ENCODE peak calls at places on chromosomes 5 and 9, in four cellular contexts. I, B, S and L are unnamed samples.

GRCh38 chr9:12785251-12785880 is 10.5 kb downstream of the LURAP1L start:
- DNase-seq in I (peak), B (peak), S (no peak), L (no peak)

GRCh38 chr5:10140195-10140973 is 109.3 kb downstream of the ATPSCKMT start:
- DNase-seq in I (no peak), B (no peak), S (no peak), L (peak)

GRCh38 chr5:79582186-79582585 is 30.1 kb upstream of the TENT2 start:
- DNase-seq in I (no peak), B (no peak), S (no peak), L (no peak)

GRCh38 chr5:83559141-83559785 is 87.7 kb downstream of the VCAN start:
- DNase-seq in I (no peak), B (peak), S (no peak), L (no peak)

GRCh38 chr5:59758566-59758965 is 135.0 kb downstream of the PDE4D start:
- DNase-seq in I (no peak), B (no peak), S (no peak), L (no peak)

GRCh38 chr9:91162784-91163440 is 198.8 kb downstream of the AUH start:
- DNase-seq in I (peak), B (peak), S (no peak), L (peak)

GRCh38 chr5:60257852-60258251 is 364.3 kb upstream of the PDE4D start:
- DNase-seq in I (no peak), B (no peak), S (no peak), L (no peak)

GRCh38 chr9:93012998-93013855 is 45.3 kb upstream of the SUSD3 start:
- DNase-seq in I (no peak), B (no peak), S (no peak), L (no peak)

GRCh38 chr9:135139366-135139965 is 52.0 kb downstream of the OLFM1 start:
- DNase-seq in I (no peak), B (no peak), S (no peak), L (no peak)

GRCh38 chr9:17907780-17908513 is 329.1 kb downstream of the SH3GL2 start:
- DNase-seq in I (peak), B (no peak), S (no peak), L (no peak)

GRCh38 chr5:163504091-163504931 is 1.1 kb upstream of the MAT2B start:
- DNase-seq in I (peak), B (peak), S (no peak), L (peak)

GRCh38 chr5:538271-538771 is 14.1 kb upstream of the SLC9A3 start:
- DNase-seq in I (no peak), B (no peak), S (no peak), L (no peak)

GRCh38 chr9:806285-807156 is 35.0 kb upstream of the DMRT1 start:
- DNase-seq in I (no peak), B (peak), S (no peak), L (peak)

GRCh38 chr5:74127377-74128338 is 501.7 kb downstream of the ARHGEF28 start:
- DNase-seq in I (no peak), B (peak), S (no peak), L (peak)

GRCh38 chr5:76483433-76483832 is 80.3 kb downstream of the IQGAP2 start:
- DNase-seq in I (no peak), B (no peak), S (no peak), L (no peak)
- TF ChIP-seq CTCF in I (no peak), B (no peak), S (no peak), L (no peak)

GRCh38 chr5:132667761-132668705 is 5.8 kb upstream of the IL4 start:
- DNase-seq in I (no peak), B (no peak), S (no peak), L (no peak)

GRCh38 chr5:132670218-132670617 is 3.6 kb upstream of the IL4 start:
- DNase-seq in I (no peak), B (no peak), S (no peak), L (no peak)

GRCh38 chr5:132671000-132671399 is 2.8 kb upstream of the IL4 start:
- DNase-seq in I (no peak), B (no peak), S (no peak), L (no peak)

GRCh38 chr5:132668706-132669454 is 4.9 kb upstream of the IL4 start:
- DNase-seq in I (no peak), B (no peak), S (no peak), L (no peak)

DNA sequence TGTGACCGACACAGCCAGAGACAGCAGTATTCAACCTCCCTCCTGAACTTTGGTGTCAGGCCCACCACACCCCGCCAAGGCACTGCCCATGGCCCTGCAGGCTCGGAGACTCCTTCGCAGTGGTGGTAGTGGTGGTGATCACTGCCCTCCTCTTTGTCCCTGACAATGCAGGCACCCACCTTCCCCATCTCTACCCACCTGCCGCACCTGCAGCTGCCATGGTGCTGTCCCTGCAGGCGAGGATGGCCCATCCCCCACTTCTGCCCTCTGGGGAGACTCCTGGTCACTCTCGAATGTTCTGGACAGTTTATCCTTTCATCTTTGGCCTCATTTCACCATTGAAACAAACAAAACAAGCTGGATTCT is 4.4 kb upstream of the IL4 start:
- DNase-seq in I (no peak), B (no peak), S (no peak), L (no peak)
- H3K4me3 ChIP-seq in I (no peak), B (no peak), S (no peak), L (no peak)

DNA sequence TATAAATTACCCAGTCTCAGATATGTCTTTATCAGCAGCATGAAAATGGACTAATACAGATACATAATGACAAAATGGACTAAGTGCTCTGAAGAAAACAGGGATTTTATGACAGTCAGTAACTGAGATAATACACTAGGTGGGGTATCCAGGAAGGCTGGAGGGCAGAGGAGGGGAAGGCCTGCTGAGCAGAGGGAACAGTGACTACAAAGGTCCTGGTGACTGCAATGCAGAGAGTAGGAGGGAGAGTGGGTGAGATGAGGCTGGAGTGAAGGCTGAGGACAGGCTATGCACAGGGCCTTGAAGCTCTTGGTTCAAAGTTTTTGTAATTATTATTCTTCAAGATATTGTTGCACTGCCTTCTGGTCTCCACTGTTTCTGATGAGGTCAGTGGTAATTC is 4.9 kb downstream of the ACOT12 start:
- DNase-seq in I (no peak), B (no peak), S (no peak), L (no peak)
- TF ChIP-seq CTCF in I (no peak), B (no peak), S (no peak), L (no peak)

GRCh38 chr5:90162324-90162723 is 247.2 kb downstream of the CETN3 start:
- DNase-seq in I (no peak), B (no peak), S (no peak), L (no peak)
- H3K4me3 ChIP-seq in I (no peak), B (no peak), S (no peak), L (no peak)

GRCh38 chr5:108925073-108925472 is 177.4 kb downstream of the FER start:
- DNase-seq in I (no peak), B (no peak), S (no peak), L (no peak)

GRCh38 chr5:108930107-108930506 is 182.4 kb downstream of the FER start:
- DNase-seq in I (no peak), B (no peak), S (no peak), L (no peak)

GRCh38 chr5:108919591-108920326 is 172.1 kb downstream of the FER start:
- DNase-seq in I (no peak), B (no peak), S (no peak), L (no peak)

GRCh38 chr5:108924457-108924961 is 176.8 kb downstream of the FER start:
- DNase-seq in I (no peak), B (no peak), S (no peak), L (no peak)
- TF ChIP-seq CTCF in I (no peak), B (no peak), S (no peak), L (no peak)

GRCh38 chr5:61732376-61732775 is 400.3 kb downstream of the ZSWIM6 start:
- DNase-seq in I (no peak), B (peak), S (no peak), L (no peak)
- H3K4me3 ChIP-seq in I (no peak), B (no peak), S (no peak), L (no peak)

GRCh38 chr9:32622948-32623347 is 12.5 kb downstream of the TAF1L start:
- DNase-seq in I (no peak), B (no peak), S (no peak), L (no peak)
- TF ChIP-seq CTCF in I (no peak), B (no peak), S (no peak), L (no peak)

DNA sequence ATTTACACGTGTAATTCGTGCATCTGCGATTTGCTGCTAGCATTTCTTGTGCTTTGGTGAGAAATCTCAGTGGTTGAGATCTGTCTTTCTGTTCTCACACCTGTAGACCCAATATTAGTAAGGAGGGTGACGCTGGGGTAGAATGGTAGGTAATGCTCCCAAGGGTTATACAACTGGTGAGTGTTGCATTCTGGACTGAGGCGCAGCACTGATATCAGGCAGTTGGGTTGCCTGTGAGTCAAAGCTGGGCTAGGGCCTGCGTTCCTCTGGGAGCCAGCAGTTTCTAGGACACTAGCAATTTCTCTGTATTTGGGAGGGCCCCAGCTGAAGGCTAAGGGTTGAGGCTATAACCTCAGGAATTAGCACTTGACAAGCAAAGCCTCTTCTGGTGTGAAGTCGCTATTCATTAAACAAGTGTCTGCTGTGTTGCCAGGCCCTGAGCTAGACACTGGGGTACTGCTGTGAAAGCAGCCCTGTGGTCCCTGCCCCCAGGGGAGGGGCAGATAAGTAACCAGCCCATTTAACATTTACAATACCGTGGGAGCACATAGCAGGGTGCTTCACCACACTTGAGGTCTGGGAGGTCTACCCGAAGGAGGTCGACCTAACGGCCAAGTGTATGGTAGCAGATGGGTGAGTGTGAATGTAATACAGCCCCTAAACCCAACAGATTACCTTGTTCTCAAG is 28.7 kb downstream of the LARP1 start:
- DNase-seq in I (no peak), B (peak), S (no peak), L (peak)
- H3K4me3 ChIP-seq in I (no peak), B (no peak), S (no peak), L (no peak)

DNA sequence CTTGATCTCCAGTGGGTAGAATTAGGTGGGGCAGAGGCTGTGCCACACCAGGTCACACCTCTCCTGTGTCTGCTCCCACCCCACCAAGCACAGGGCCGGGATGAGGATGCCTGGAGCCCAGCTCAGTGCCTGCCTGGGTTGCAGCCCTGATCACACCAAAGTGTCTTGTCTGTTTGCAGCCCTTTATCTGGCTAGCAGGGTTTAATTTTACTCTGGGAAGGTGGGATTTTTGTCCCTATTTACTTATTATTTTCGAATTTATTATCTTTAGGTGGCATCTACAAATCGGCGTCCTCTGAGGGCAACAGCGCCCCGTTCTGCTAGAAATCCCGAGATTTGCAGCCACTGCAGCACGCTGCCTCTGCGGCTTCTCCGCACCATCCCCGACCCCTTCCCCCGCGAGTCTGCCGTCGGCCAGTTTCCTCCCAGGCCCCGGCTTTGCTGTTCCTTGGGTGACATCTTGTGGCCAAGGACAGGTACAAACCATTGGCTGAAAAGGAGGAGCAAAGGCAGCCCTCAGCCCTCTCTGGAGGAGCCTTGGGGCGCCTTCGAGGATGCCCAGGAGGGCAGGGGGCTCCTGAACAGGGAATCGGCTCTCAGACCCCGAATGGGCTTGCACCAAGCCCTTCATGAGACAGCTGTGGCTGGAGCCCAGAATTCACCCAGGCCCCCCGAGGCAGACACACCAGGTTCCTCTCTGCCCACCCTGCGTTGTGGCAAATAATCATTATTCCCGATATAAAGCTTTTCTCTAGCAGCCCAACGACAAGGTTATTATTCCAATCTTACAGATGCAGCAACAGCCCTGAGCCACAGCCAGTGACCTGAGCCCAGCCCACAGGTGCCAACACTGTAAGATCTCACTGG is 113.0 kb downstream of the GAPVD1 start:
- DNase-seq in I (peak), B (peak), S (peak), L (peak)
- TF ChIP-seq CTCF in I (peak), B (peak), S (peak), L (peak)